ENCODE peak calls at places on chromosome 16, in four cellular contexts. One of them, this sample, is unnamed.

GRCh38 chr16:4264546-4264945 is 8.3 kb downstream of the TFAP4 start:
- DNase-seq in nephron progenitor cell: no peak
- DNase-seq in cardiac fibroblast: peak
- DNase-seq in WTC11: no peak
- DNase-seq in this sample: no peak

GRCh38 chr16:3578610-3579551 is 1.7 kb upstream of the NLRC3 start:
- DNase-seq in nephron progenitor cell: no peak
- DNase-seq in cardiac fibroblast: no peak
- DNase-seq in WTC11: no peak
- DNase-seq in this sample: no peak

GRCh38 chr16:48720266-48720665 is 110.3 kb upstream of the N4BP1 start:
- DNase-seq in nephron progenitor cell: peak
- DNase-seq in cardiac fibroblast: no peak
- DNase-seq in WTC11: peak
- DNase-seq in this sample: no peak

GRCh38 chr16:4385066-4385788 is 13.6 kb downstream of the VASN start:
- DNase-seq in nephron progenitor cell: no peak
- DNase-seq in cardiac fibroblast: no peak
- DNase-seq in WTC11: no peak
- DNase-seq in this sample: no peak

GRCh38 chr16:53864819-53865491 is 161.0 kb downstream of the FTO start:
- DNase-seq in nephron progenitor cell: no peak
- DNase-seq in cardiac fibroblast: no peak
- DNase-seq in WTC11: no peak
- DNase-seq in this sample: no peak

GRCh38 chr16:27636453-27637200 is 86.7 kb downstream of the KATNIP start:
- DNase-seq in nephron progenitor cell: no peak
- DNase-seq in cardiac fibroblast: no peak
- DNase-seq in WTC11: no peak
- DNase-seq in this sample: no peak

GRCh38 chr16:25006504-25007055 is 8.6 kb downstream of the ARHGAP17 start:
- DNase-seq in nephron progenitor cell: peak
- DNase-seq in cardiac fibroblast: peak
- DNase-seq in WTC11: no peak
- DNase-seq in this sample: no peak

GRCh38 chr16:58187092-58187491 is 10.8 kb downstream of the CSNK2A2 start:
- DNase-seq in nephron progenitor cell: no peak
- DNase-seq in cardiac fibroblast: peak
- DNase-seq in WTC11: no peak
- DNase-seq in this sample: no peak

GRCh38 chr16:27324851-27325301 is 11.1 kb downstream of the IL4R start:
- DNase-seq in nephron progenitor cell: no peak
- DNase-seq in cardiac fibroblast: no peak
- DNase-seq in WTC11: peak
- DNase-seq in this sample: no peak

GRCh38 chr16:59510008-59510424 is 775.9 kb upstream of the GOT2 start:
- DNase-seq in nephron progenitor cell: no peak
- DNase-seq in cardiac fibroblast: no peak
- DNase-seq in WTC11: no peak
- DNase-seq in this sample: no peak

GRCh38 chr16:3980311-3981111 is 100.0 kb upstream of the CREBBP start:
- DNase-seq in nephron progenitor cell: no peak
- DNase-seq in cardiac fibroblast: peak
- DNase-seq in WTC11: no peak
- DNase-seq in this sample: no peak

GRCh38 chr16:17015702-17016101 is 455.1 kb downstream of the XYLT1 start:
- DNase-seq in nephron progenitor cell: no peak
- DNase-seq in cardiac fibroblast: no peak
- DNase-seq in WTC11: no peak
- DNase-seq in this sample: no peak

GRCh38 chr16:67236551-67237395 is 9.8 kb downstream of the TMEM208 start:
- DNase-seq in nephron progenitor cell: peak
- DNase-seq in cardiac fibroblast: peak
- DNase-seq in WTC11: peak
- DNase-seq in this sample: peak

GRCh38 chr16:83552930-83553329 is 254.8 kb upstream of the HSBP1 start:
- DNase-seq in nephron progenitor cell: no peak
- DNase-seq in cardiac fibroblast: no peak
- DNase-seq in WTC11: no peak
- DNase-seq in this sample: no peak

GRCh38 chr16:54870151-54870550 is 60.5 kb upstream of the IRX5 start:
- DNase-seq in nephron progenitor cell: no peak
- DNase-seq in cardiac fibroblast: no peak
- DNase-seq in WTC11: no peak
- DNase-seq in this sample: no peak

GRCh38 chr16:2785101-2785991 is 2.0 kb downstream of the PRSS33 start:
- DNase-seq in nephron progenitor cell: no peak
- DNase-seq in cardiac fibroblast: no peak
- DNase-seq in WTC11: peak
- DNase-seq in this sample: peak

GRCh38 chr16:68083861-68084503 is 1.2 kb upstream of the NFATC3 start:
- DNase-seq in nephron progenitor cell: peak
- DNase-seq in cardiac fibroblast: peak
- DNase-seq in WTC11: peak
- DNase-seq in this sample: no peak

GRCh38 chr16:87963400-87963799 is 12.2 kb downstream of the BANP start:
- DNase-seq in nephron progenitor cell: no peak
- DNase-seq in cardiac fibroblast: peak
- DNase-seq in WTC11: no peak
- DNase-seq in this sample: no peak

GRCh38 chr16:67883872-67884261 is 818 bp upstream of the NRN1L start:
- DNase-seq in nephron progenitor cell: peak
- DNase-seq in cardiac fibroblast: peak
- DNase-seq in WTC11: peak
- DNase-seq in this sample: peak

GRCh38 chr16:66437391-66437945 is 10.4 kb downstream of the BEAN1 start:
- DNase-seq in nephron progenitor cell: no peak
- DNase-seq in cardiac fibroblast: no peak
- DNase-seq in WTC11: no peak
- DNase-seq in this sample: no peak

GRCh38 chr16:1991135-1991551 is 1.4 kb downstream of the SYNGR3 start:
- DNase-seq in nephron progenitor cell: no peak
- DNase-seq in cardiac fibroblast: no peak
- DNase-seq in WTC11: no peak
- DNase-seq in this sample: peak

GRCh38 chr16:12496181-12496580 is 307.5 kb downstream of the CPPED1 start:
- DNase-seq in nephron progenitor cell: no peak
- DNase-seq in cardiac fibroblast: no peak
- DNase-seq in WTC11: no peak
- DNase-seq in this sample: no peak

GRCh38 chr16:4433228-4433627 is 7.6 kb downstream of the DNAJA3 start:
- DNase-seq in nephron progenitor cell: no peak
- DNase-seq in cardiac fibroblast: no peak
- DNase-seq in WTC11: no peak
- DNase-seq in this sample: no peak

GRCh38 chr16:20866161-20866772 is 33.9 kb downstream of the DCUN1D3 start:
- DNase-seq in nephron progenitor cell: no peak
- DNase-seq in cardiac fibroblast: peak
- DNase-seq in WTC11: no peak
- DNase-seq in this sample: no peak

GRCh38 chr16:58418601-58419000 is 26.3 kb downstream of the GINS3 start:
- DNase-seq in nephron progenitor cell: no peak
- DNase-seq in cardiac fibroblast: peak
- DNase-seq in WTC11: no peak
- DNase-seq in this sample: no peak

DNA sequence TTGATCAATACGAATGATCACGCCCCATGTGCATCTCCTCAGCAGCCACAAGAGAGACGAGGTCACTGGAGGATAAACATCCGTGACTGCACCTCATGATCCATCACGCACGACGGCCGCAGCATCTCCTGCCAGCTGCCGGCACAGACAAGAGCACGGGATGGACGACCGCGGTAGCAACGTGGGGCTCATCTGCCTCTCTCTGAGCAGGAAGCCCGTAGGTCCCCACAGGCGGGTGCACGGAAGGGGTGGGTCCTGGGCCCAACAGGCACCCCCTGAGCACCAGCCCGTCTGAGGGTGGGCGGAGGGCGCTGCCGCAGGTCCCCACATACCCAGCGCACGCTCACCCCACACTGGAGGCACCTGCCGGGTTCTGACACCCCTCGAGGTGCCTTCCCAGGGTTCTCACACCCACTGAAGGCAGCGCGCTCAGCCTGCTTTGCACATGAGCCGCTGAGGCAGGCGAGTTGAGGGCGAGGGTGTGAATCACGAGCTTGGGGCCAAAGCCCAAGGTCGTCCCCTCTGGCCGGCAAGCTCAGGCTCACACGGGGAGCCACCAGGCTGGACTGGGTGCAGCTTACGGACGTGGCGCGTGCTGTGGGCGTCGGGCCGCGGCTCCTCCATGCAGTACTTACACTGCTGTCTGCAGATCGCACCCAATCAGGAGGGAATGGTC is 12.2 kb upstream of the CDH15 start:
- DNase-seq in nephron progenitor cell: no peak
- DNase-seq in cardiac fibroblast: no peak
- DNase-seq in WTC11: no peak
- DNase-seq in this sample: no peak
- TF ChIP-seq CTCF in nephron progenitor cell: no peak
- TF ChIP-seq CTCF in cardiac fibroblast: no peak
- TF ChIP-seq CTCF in WTC11: no peak
- TF ChIP-seq CTCF in this sample: no peak

DNA sequence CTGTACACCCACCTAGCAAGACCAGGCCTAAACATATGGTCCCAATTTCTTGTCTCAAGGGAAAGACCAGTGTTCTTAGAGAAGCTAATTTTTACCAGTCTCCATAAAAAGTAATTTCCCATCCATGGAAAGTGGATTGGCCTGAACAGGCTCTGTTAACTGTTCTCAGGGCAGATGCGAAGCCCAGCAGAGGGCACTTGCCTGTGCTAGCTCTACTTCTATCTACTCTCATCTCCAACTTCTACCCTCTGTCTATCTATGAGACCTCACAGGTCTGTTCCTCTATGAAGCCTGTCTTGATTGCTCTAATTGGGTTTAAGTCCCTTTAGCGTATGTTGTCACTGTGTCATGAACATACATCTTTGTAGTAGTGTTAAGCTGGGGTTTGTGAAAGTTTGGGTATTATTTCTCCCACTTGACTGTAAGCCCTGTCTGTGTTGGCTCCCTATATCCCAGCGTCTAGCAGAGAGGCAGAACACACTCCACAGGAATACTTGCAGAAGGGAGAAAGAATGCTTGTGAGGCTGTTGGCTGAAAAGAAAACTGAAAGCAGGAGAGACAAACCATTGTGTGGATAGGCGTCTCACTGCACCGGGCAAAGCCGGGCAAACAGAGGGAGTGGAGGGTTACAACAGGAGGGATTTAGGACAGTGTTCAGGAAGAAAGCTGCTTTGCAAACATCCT is 167.2 kb upstream of the MAF start:
- DNase-seq in nephron progenitor cell: no peak
- DNase-seq in cardiac fibroblast: peak
- DNase-seq in WTC11: peak
- DNase-seq in this sample: no peak
- TF ChIP-seq CTCF in nephron progenitor cell: no peak
- TF ChIP-seq CTCF in cardiac fibroblast: peak
- TF ChIP-seq CTCF in WTC11: no peak
- TF ChIP-seq CTCF in this sample: no peak

GRCh38 chr16:75591001-75591852 is 25.0 kb downstream of the GABARAPL2 start:
- DNase-seq in nephron progenitor cell: no peak
- DNase-seq in cardiac fibroblast: peak
- DNase-seq in WTC11: no peak
- DNase-seq in this sample: no peak
- TF ChIP-seq CTCF in nephron progenitor cell: no peak
- TF ChIP-seq CTCF in cardiac fibroblast: no peak
- TF ChIP-seq CTCF in WTC11: no peak
- TF ChIP-seq CTCF in this sample: no peak

GRCh38 chr16:19517424-19518089 is 4.3 kb downstream of the GDE1 start:
- DNase-seq in nephron progenitor cell: no peak
- DNase-seq in cardiac fibroblast: no peak
- DNase-seq in WTC11: no peak
- DNase-seq in this sample: no peak

GRCh38 chr16:19515765-19516164 is 6.1 kb downstream of the GDE1 start:
- DNase-seq in nephron progenitor cell: no peak
- DNase-seq in cardiac fibroblast: no peak
- DNase-seq in WTC11: no peak
- DNase-seq in this sample: no peak

GRCh38 chr16:19512297-19512696 is 9.6 kb downstream of the GDE1 start:
- DNase-seq in nephron progenitor cell: no peak
- DNase-seq in cardiac fibroblast: no peak
- DNase-seq in WTC11: no peak
- DNase-seq in this sample: no peak

GRCh38 chr16:19518423-19518822 is 3.5 kb downstream of the GDE1 start:
- DNase-seq in nephron progenitor cell: no peak
- DNase-seq in cardiac fibroblast: no peak
- DNase-seq in WTC11: no peak
- DNase-seq in this sample: no peak

GRCh38 chr16:19513377-19514053 is 8.4 kb downstream of the GDE1 start:
- DNase-seq in nephron progenitor cell: no peak
- DNase-seq in cardiac fibroblast: no peak
- DNase-seq in WTC11: no peak
- DNase-seq in this sample: no peak
- TF ChIP-seq CTCF in nephron progenitor cell: no peak
- TF ChIP-seq CTCF in cardiac fibroblast: no peak
- TF ChIP-seq CTCF in WTC11: no peak
- TF ChIP-seq CTCF in this sample: no peak

DNA sequence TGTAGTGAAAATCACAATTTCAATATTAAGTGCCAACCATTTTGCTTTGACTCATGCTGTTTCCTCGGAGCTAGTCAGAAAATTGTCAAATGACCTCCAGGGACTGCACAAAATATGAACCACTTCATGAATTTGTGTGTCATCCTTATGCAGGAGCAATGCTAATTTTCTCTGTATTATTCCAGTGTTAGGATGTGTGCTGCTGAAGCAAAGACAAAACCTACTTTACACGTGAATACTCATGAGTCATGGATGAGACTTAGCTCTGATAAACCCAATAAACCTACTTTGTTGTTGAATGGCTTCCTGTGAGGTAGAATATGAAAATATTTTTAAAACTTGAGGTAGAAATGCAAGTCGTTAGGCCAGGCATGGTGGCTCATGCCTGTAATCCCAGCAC is 65.2 kb downstream of the SHCBP1 start:
- DNase-seq in nephron progenitor cell: no peak
- DNase-seq in cardiac fibroblast: no peak
- DNase-seq in WTC11: no peak
- DNase-seq in this sample: no peak
- TF ChIP-seq CTCF in nephron progenitor cell: no peak
- TF ChIP-seq CTCF in cardiac fibroblast: no peak
- TF ChIP-seq CTCF in WTC11: no peak
- TF ChIP-seq CTCF in this sample: no peak